ENCODE peak calls at places on chromosomes 3 and 15, in six cellular contexts. Z, X, J, C, E and A are unnamed samples.

GRCh38 chr3:129398803-129399144 is 29.7 kb downstream of the EFCAB12 start:
- DNase-seq in C (peak), J (peak), E (peak), X (no peak), Z (peak), A (no peak)

GRCh38 chr3:21789730-21790129 is 38.7 kb upstream of the ZNF385D start:
- DNase-seq in X (no peak), E (no peak), Z (no peak), J (no peak), C (no peak), A (no peak)

GRCh38 chr15:22974745-22975144 is 5.4 kb downstream of the CYFIP1 start:
- DNase-seq in E (no peak), J (no peak), C (no peak), Z (no peak), X (no peak), A (no peak)

GRCh38 chr3:6449099-6449498 is 411.8 kb upstream of the GRM7 start:
- DNase-seq in X (no peak), J (peak), E (no peak), C (no peak), Z (no peak), A (no peak)

GRCh38 chr3:136804813-136805212 is 14.1 kb upstream of the SLC35G2 start:
- DNase-seq in Z (no peak), J (no peak), X (no peak), C (no peak), E (no peak), A (no peak)

GRCh38 chr3:142647856-142648255 is 51.7 kb downstream of the PLS1 start:
- DNase-seq in Z (no peak), C (no peak), E (peak), J (peak), X (no peak), A (no peak)

GRCh38 chr15:89122532-89123525 is 34.6 kb downstream of the ABHD2 start:
- DNase-seq in X (no peak), J (no peak), E (peak), C (no peak), Z (peak), A (no peak)

GRCh38 chr3:46557814-46558183 is 8.3 kb downstream of the LRRC2 start:
- DNase-seq in C (no peak), E (no peak), X (no peak), J (no peak), Z (no peak), A (no peak)

GRCh38 chr3:147864754-147865354 is 455.7 kb downstream of the ZIC1 start:
- DNase-seq in C (no peak), X (no peak), Z (no peak), E (no peak), J (peak), A (no peak)

GRCh38 chr3:139326131-139326530 is 17.7 kb upstream of the MRPS22 start:
- DNase-seq in E (no peak), C (no peak), Z (no peak), J (no peak), X (no peak), A (no peak)

GRCh38 chr3:195388380-195388779 is 54.4 kb downstream of the ACAP2 start:
- DNase-seq in J (no peak), Z (no peak), E (no peak), C (no peak), X (no peak), A (no peak)

GRCh38 chr3:37544105-37544504 is 317.6 kb upstream of the CTDSPL start:
- DNase-seq in E (no peak), C (no peak), X (no peak), Z (no peak), J (no peak), A (no peak)

GRCh38 chr3:99625643-99626414 is 12.6 kb upstream of the COL8A1 start:
- DNase-seq in E (peak), C (peak), J (peak), Z (no peak), X (no peak), A (peak)

GRCh38 chr3:115475178-115476041 is 147.9 kb upstream of the GAP43 start:
- DNase-seq in E (no peak), C (no peak), Z (no peak), J (no peak), X (no peak), A (no peak)

GRCh38 chr15:45919806-45920205 is 285.0 kb downstream of the SQOR start:
- DNase-seq in C (peak), Z (peak), E (peak), X (peak), J (peak), A (no peak)

GRCh38 chr3:135368316-135368715 is 573.3 kb downstream of the EPHB1 start:
- DNase-seq in Z (no peak), X (no peak), E (no peak), J (no peak), C (no peak), A (no peak)

GRCh38 chr15:57554063-57554820 is 37.5 kb upstream of the MYZAP start:
- DNase-seq in E (no peak), Z (no peak), X (no peak), J (peak), C (no peak), A (no peak)

GRCh38 chr3:53161820-53162671 is 1.0 kb downstream of the PRKCD start:
- DNase-seq in J (peak), E (peak), X (no peak), Z (peak), C (no peak), A (no peak)

GRCh38 chr3:33634262-33634661 is 83.8 kb downstream of the CLASP2 start:
- DNase-seq in Z (no peak), J (no peak), E (no peak), X (no peak), C (no peak), A (no peak)

GRCh38 chr3:154921351-154921750 is 158.8 kb upstream of the MME start:
- DNase-seq in X (no peak), C (no peak), J (no peak), Z (no peak), E (no peak), A (no peak)

GRCh38 chr3:182384182-182384581 is 409.1 kb upstream of the ATP11B start:
- DNase-seq in X (no peak), C (no peak), J (peak), E (no peak), Z (no peak), A (no peak)

GRCh38 chr3:29067014-29067413 is 213.9 kb upstream of the RBMS3 start:
- DNase-seq in J (no peak), X (no peak), Z (no peak), E (peak), C (no peak), A (no peak)

GRCh38 chr3:48607519-48607918 is 1.9 kb downstream of the UQCRC1 start:
- DNase-seq in J (no peak), C (no peak), X (no peak), Z (no peak), E (peak), A (no peak)

GRCh38 chr3:98263944-98264343 is at the start of gene OR5H6:
- DNase-seq in E (no peak), X (no peak), Z (no peak), C (no peak), J (no peak), A (no peak)

DNA sequence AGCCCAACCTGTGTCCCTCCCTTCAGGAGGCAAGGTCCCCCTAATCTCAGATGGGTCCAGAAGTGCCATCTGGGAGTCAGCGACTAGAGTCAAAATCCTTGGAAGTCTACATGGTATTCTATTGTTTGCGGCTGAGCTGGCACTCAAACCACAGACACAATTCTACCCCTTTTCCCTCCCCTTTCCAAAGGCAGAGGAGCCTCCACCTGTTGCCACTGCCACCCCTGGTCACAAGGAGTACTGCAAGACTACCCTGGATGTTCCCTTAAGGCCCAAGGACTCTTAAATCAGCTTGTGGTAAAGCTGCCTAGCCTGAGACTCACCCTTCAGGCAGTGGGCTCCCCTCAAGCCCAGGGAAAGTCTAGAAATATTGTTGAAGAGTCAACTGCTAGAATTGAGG is 4.3 kb upstream of the OR5H6 start:
- DNase-seq in C (no peak), E (no peak), Z (no peak), X (no peak), J (no peak), A (no peak)
- TF ChIP-seq CTCF in C (no peak), E (no peak), Z (no peak), X (no peak), J (no peak), A (no peak)

GRCh38 chr3:113495035-113495434 is 19.9 kb downstream of the SPICE1 start:
- DNase-seq in J (peak), C (peak), E (peak), Z (peak), X (no peak), A (no peak)
- TF ChIP-seq CTCF in J (peak), C (peak), E (peak), Z (peak), X (no peak), A (peak)

GRCh38 chr3:187714404-187714979 is 12.1 kb upstream of the RTP2 start:
- DNase-seq in Z (peak), C (peak), J (peak), E (peak), X (peak), A (no peak)
- TF ChIP-seq CTCF in Z (peak), C (peak), J (peak), E (peak), X (peak), A (peak)

GRCh38 chr15:64209680-64210334 is 47.0 kb upstream of the PPIB start:
- DNase-seq in J (peak), E (peak), C (peak), Z (peak), X (no peak), A (no peak)
- TF ChIP-seq CTCF in J (peak), E (peak), C (peak), Z (peak), X (peak), A (peak)

GRCh38 chr15:65743637-65744252 is 48.3 kb downstream of the DENND4A start:
- DNase-seq in E (no peak), J (no peak), C (no peak), Z (no peak), X (no peak), A (no peak)
- TF ChIP-seq CTCF in E (no peak), J (no peak), C (no peak), Z (no peak), X (no peak), A (no peak)